ENCODE peak calls at places on chromosomes 3 and 15, in seven cellular contexts. O, V, A, D, K, F and J are unnamed samples.
A peak's percentile ranks its signal among the peaks of the same experiment; 100 is the strongest.

GRCh38 chr3:142275856-142276255 is 50.5 kb upstream of the GK5 start:
- DNase-seq in D (no peak), A (no peak), K (no peak), O (no peak), V (no peak), F (no peak), J (no peak)

GRCh38 chr3:30496496-30496966 is 109.9 kb upstream of the TGFBR2 start:
- DNase-seq in O (no peak), V (no peak), A (no peak), D (no peak), F (no peak), K (peak; percentile 13), J (peak; percentile 53)

GRCh38 chr3:47716656-47717055 is 65.0 kb downstream of the SMARCC1 start:
- DNase-seq in D (no peak), F (no peak), A (no peak), O (no peak), V (no peak), K (no peak), J (no peak)

GRCh38 chr3:129556890-129557736 is 14.1 kb downstream of the H1-8 start:
- DNase-seq in K (no peak), F (no peak), D (no peak), A (no peak), O (no peak), V (no peak), J (no peak)

GRCh38 chr3:131973731-131974130 is 61.1 kb downstream of the CPNE4 start:
- DNase-seq in O (no peak), F (no peak), D (no peak), A (no peak), K (no peak), V (no peak), J (no peak)

GRCh38 chr3:101685870-101686307 is 629 bp downstream of the RPL24 start:
- DNase-seq in O (no peak), F (no peak), V (no peak), K (no peak), D (no peak), A (no peak), J (no peak)

GRCh38 chr3:51568041-51568440 is 29.5 kb downstream of the RAD54L2 start:
- DNase-seq in O (no peak), A (no peak), V (no peak), F (peak; percentile 56), D (no peak), K (no peak), J (no peak)

GRCh38 chr3:42387802-42388651 is 22.4 kb downstream of the LYZL4 start:
- DNase-seq in F (no peak), K (no peak), O (no peak), D (no peak), A (no peak), V (no peak), J (no peak)

GRCh38 chr3:94246136-94246535 is 183.3 kb downstream of the NSUN3 start:
- DNase-seq in D (no peak), K (no peak), V (no peak), A (no peak), F (no peak), O (no peak), J (no peak)

GRCh38 chr3:98893740-98894139 is 7.8 kb downstream of the DCBLD2 start:
- DNase-seq in V (no peak), O (no peak), D (no peak), F (no peak), A (no peak), K (no peak), J (no peak)

GRCh38 chr3:183618542-183618941 is 16.9 kb upstream of the KLHL24 start:
- DNase-seq in O (no peak), K (no peak), V (no peak), D (no peak), A (no peak), F (no peak), J (no peak)

GRCh38 chr15:35695002-35695401 is 149.0 kb upstream of the DPH6 start:
- DNase-seq in K (no peak), V (no peak), A (no peak), F (no peak), O (no peak), D (no peak), J (no peak)

GRCh38 chr3:106534206-106534605 is 665.4 kb upstream of the CBLB start:
- DNase-seq in O (no peak), V (no peak), F (no peak), D (no peak), K (peak; percentile 2), A (no peak), J (no peak)

GRCh38 chr3:119255214-119255613 is 14.5 kb upstream of the B4GALT4 start:
- DNase-seq in O (no peak), F (no peak), A (no peak), V (no peak), K (no peak), D (no peak), J (no peak)

GRCh38 chr3:119257111-119257510 is 16.4 kb upstream of the B4GALT4 start:
- DNase-seq in V (no peak), O (no peak), F (no peak), K (no peak), A (no peak), D (no peak), J (no peak)

GRCh38 chr3:119259821-119260220 is 19.1 kb upstream of the B4GALT4 start:
- DNase-seq in F (no peak), A (no peak), V (no peak), K (no peak), O (no peak), D (no peak), J (no peak)

GRCh38 chr3:119257654-119258410 is 17.2 kb upstream of the B4GALT4 start:
- DNase-seq in D (no peak), O (no peak), A (no peak), F (no peak), K (no peak), V (no peak), J (no peak)

GRCh38 chr3:119258915-119259314 is 18.2 kb upstream of the B4GALT4 start:
- DNase-seq in K (no peak), F (no peak), A (no peak), O (no peak), D (no peak), V (no peak), J (no peak)
- TF ChIP-seq POLR2A in K (no peak), F (no peak), A (no peak), O (no peak), D (no peak), V (no peak), J (no peak)

DNA sequence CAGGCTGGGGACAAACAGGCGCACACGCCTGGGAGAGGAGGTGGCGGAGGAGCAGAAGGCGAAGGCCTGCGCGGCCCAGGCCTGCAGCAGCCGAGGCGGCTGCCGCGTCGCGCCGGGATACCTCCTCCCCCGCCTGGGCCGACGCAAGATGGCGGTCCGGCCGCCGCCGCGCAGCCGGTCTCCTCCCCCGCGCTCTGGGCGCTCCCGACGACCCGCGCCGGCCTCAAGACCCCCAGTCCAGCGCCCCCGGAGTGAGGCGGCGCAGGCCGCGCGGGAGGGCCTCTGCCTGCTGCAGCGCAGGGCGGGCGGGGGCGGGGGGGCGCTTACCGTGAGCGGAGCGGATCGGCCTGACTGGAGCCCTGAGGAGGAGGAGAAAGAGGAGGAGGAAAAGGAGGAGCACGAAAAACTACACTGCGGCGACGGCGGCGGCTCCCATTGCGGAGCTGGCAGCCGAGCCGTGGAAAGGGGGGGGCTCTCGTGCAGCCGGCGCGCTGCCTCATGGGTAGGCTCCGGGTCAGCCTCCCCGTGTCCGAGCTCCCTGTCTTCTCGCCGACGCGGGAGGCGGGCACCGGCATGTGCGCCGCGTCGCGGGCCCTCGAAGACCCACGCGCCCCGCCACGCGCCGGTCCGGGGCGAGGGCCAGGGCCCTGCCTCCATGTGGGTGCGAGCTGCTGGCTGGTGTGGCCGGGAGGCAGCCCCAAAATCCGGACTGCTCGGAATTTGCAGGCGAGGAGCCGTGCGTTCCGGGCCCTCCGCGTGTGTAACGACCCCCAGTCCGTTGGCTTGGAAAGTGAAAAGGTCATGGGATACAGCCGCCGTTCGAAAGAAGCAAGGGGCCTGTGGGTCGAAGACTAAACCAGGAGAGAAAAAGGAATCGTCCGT is at the start of gene ZNF280D:
- DNase-seq in A (peak; percentile 91), F (peak; percentile 96), K (peak; percentile 93), V (peak; percentile 85), D (peak; percentile 93), O (peak; percentile 80), J (peak; percentile 97)
- TF ChIP-seq POLR2A in A (peak; percentile 27), F (peak; percentile 81), K (peak; percentile 67), V (peak; percentile 61), D (peak; percentile 82), O (no peak), J (no peak)

DNA sequence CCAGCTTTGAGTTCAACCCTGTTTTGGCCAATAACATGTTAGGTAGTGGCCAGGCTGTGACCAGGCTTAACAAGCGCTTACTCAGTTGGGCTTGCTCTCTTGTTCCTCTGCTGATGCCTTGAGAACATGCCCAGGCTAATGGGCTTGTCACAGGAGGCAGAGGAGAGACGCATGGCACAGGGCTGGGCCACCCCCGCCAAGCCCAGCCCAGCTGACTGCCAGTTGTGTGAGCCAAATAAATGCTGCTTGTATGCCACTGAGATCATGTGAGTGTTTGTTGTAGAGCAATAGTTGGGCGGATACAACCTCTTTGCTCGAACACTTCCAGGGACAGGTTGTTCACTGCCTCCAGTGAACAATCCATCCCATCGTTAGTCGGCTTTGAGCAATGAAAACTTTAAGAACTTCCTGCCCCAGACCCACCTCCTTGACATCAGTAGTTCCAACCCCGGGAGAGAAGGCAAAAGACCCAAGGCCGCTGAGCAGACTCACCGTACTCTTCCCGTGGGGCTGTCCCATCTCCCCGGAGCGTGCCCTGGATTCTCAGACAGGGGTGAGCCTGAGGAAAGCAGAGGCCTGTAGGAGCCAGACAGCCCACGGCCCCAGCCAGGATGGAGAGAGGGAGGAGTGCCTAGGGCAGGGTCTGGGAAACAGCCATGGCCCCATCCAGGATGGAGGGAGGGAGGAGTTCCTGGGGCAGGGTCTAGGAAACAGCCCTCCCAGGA is 4.1 kb downstream of the PLA2G4F start:
- DNase-seq in F (no peak), D (no peak), V (no peak), K (no peak), A (no peak), O (no peak), J (peak; percentile 86)
- TF ChIP-seq POLR2A in F (no peak), D (no peak), V (no peak), K (no peak), A (no peak), O (no peak), J (no peak)

GRCh38 chr3:62602987-62603386 is 229.6 kb upstream of the FEZF2 start:
- DNase-seq in O (no peak), A (no peak), F (no peak), V (no peak), K (no peak), D (no peak), J (no peak)

GRCh38 chr3:62604746-62605351 is 231.5 kb upstream of the FEZF2 start:
- DNase-seq in V (no peak), F (no peak), K (no peak), A (no peak), O (no peak), D (no peak), J (no peak)

GRCh38 chr3:62605413-62606068 is 232.2 kb upstream of the FEZF2 start:
- DNase-seq in K (no peak), F (no peak), A (no peak), V (no peak), D (no peak), O (no peak), J (no peak)

GRCh38 chr3:62601238-62601856 is 228.0 kb upstream of the FEZF2 start:
- DNase-seq in K (no peak), D (no peak), F (no peak), V (no peak), O (no peak), A (no peak), J (no peak)

DNA sequence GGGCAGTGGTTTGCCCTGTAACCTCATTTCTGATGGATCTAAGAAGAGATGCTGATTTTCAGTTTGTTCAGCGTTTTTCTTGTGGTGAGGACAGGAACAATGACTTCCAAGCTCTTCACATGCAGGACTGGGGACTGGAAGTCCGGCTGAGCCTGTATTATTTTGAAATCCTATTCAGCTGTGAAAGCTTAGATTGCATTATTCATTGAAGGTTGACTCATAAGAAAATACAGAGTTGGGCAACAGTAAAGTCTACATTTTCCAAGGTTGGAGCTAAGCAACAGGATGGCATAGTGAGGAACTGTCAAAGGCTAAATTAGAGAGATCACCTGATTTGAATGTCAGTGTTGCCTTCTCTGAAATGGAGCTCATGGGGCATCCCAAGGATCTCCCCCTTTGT is 231.0 kb upstream of the FEZF2 start:
- DNase-seq in V (peak; percentile 2), O (no peak), D (no peak), K (no peak), F (no peak), A (no peak), J (no peak)
- TF ChIP-seq POLR2A in V (no peak), O (no peak), D (no peak), K (no peak), F (no peak), A (no peak), J (no peak)